ENCODE peak calls at places on chromosomes 6 and 20, in four cellular contexts. A is NCI-H2081, E is T-cell, W is AG04450. T is an unnamed sample.

GRCh38 chr20:53642196-53643030 is 48.8 kb upstream of the ZNF217 start:
- DNase-seq in W (no peak), E (peak), A (peak), T (peak)

GRCh38 chr6:136669299-136669699 is 119.1 kb upstream of the MAP7 start:
- DNase-seq in A (no peak), E (no peak), W (peak), T (peak)

GRCh38 chr6:29850011-29850553 is 22.5 kb downstream of the HLA-G start:
- DNase-seq in W (no peak), E (peak), A (no peak), T (no peak)

GRCh38 chr20:45235995-45236394 is 14.8 kb downstream of the SEMG2 start:
- DNase-seq in A (no peak), E (no peak), W (no peak), T (no peak)

GRCh38 chr6:53484409-53485280 is 60.3 kb downstream of the GCLC start:
- DNase-seq in A (peak), E (peak), W (no peak), T (peak)

GRCh38 chr6:22636450-22636849 is 67.1 kb downstream of the HDGFL1 start:
- DNase-seq in A (peak), W (no peak), E (no peak), T (no peak)

GRCh38 chr6:3894535-3895302 is 45.5 kb downstream of the FAM50B start:
- DNase-seq in A (peak), E (no peak), W (no peak), T (no peak)

GRCh38 chr6:3513416-3513815 is 56.6 kb upstream of the SLC22A23 start:
- DNase-seq in A (no peak), W (no peak), E (no peak), T (no peak)

GRCh38 chr6:17397764-17398194 is 4.4 kb downstream of the CAP2 start:
- DNase-seq in E (no peak), A (no peak), W (no peak), T (no peak)

T was measured in HepG2.